ENCODE peak calls at places on chromosome 5, in seven cellular contexts. One of them, this sample, is unnamed.

GRCh38 chr5:1278656-1279442 is 16.0 kb downstream of the TERT start:
- DNase-seq in HFF-Myc: no peak
- DNase-seq in psoas muscle: no peak
- DNase-seq in adrenal gland: no peak
- DNase-seq in transverse colon: no peak
- DNase-seq in Peyer's patch: no peak
- DNase-seq in effector memory CD4-positive, alpha-beta T cell: no peak
- DNase-seq in this sample: no peak

GRCh38 chr5:59724482-59725392 is 168.8 kb downstream of the PDE4D start:
- DNase-seq in HFF-Myc: no peak
- DNase-seq in psoas muscle: no peak
- DNase-seq in adrenal gland: no peak
- DNase-seq in transverse colon: peak; percentile 26
- DNase-seq in Peyer's patch: no peak
- DNase-seq in effector memory CD4-positive, alpha-beta T cell: no peak
- DNase-seq in this sample: no peak

GRCh38 chr5:171714286-171714685 is 71.3 kb upstream of the SMIM23 start:
- DNase-seq in HFF-Myc: no peak
- DNase-seq in psoas muscle: no peak
- DNase-seq in adrenal gland: no peak
- DNase-seq in transverse colon: no peak
- DNase-seq in Peyer's patch: no peak
- DNase-seq in effector memory CD4-positive, alpha-beta T cell: no peak
- DNase-seq in this sample: no peak

GRCh38 chr5:10860645-10861455 is 99.8 kb upstream of the DAP start:
- DNase-seq in HFF-Myc: no peak
- DNase-seq in psoas muscle: no peak
- DNase-seq in adrenal gland: no peak
- DNase-seq in transverse colon: no peak
- DNase-seq in Peyer's patch: no peak
- DNase-seq in effector memory CD4-positive, alpha-beta T cell: no peak
- DNase-seq in this sample: no peak

GRCh38 chr5:56202483-56202882 is 30.6 kb downstream of the ANKRD55 start:
- DNase-seq in HFF-Myc: no peak
- DNase-seq in psoas muscle: no peak
- DNase-seq in adrenal gland: no peak
- DNase-seq in transverse colon: no peak
- DNase-seq in Peyer's patch: no peak
- DNase-seq in effector memory CD4-positive, alpha-beta T cell: no peak
- DNase-seq in this sample: no peak

GRCh38 chr5:66306105-66306843 is 162.2 kb downstream of the SREK1 start:
- DNase-seq in HFF-Myc: peak; percentile 33
- DNase-seq in psoas muscle: no peak
- DNase-seq in adrenal gland: peak; percentile 75
- DNase-seq in transverse colon: peak; percentile 34
- DNase-seq in Peyer's patch: no peak
- DNase-seq in effector memory CD4-positive, alpha-beta T cell: no peak
- DNase-seq in this sample: peak; percentile 17

GRCh38 chr5:134141346-134142050 is 27.0 kb downstream of the TCF7 start:
- DNase-seq in HFF-Myc: no peak
- DNase-seq in psoas muscle: peak; percentile 38
- DNase-seq in adrenal gland: peak; percentile 20
- DNase-seq in transverse colon: no peak
- DNase-seq in Peyer's patch: no peak
- DNase-seq in effector memory CD4-positive, alpha-beta T cell: no peak
- DNase-seq in this sample: no peak

GRCh38 chr5:151873701-151874100 is 51.0 kb downstream of the GLRA1 start:
- DNase-seq in HFF-Myc: no peak
- DNase-seq in psoas muscle: no peak
- DNase-seq in adrenal gland: no peak
- DNase-seq in transverse colon: no peak
- DNase-seq in Peyer's patch: no peak
- DNase-seq in effector memory CD4-positive, alpha-beta T cell: no peak
- DNase-seq in this sample: no peak

GRCh38 chr5:149283611-149284480 is 12.2 kb downstream of the AFAP1L1 start:
- DNase-seq in HFF-Myc: no peak
- DNase-seq in psoas muscle: no peak
- DNase-seq in adrenal gland: no peak
- DNase-seq in transverse colon: no peak
- DNase-seq in Peyer's patch: no peak
- DNase-seq in effector memory CD4-positive, alpha-beta T cell: no peak
- DNase-seq in this sample: no peak

GRCh38 chr5:24923400-24923799 is 278.6 kb upstream of the CDH10 start:
- DNase-seq in HFF-Myc: no peak
- DNase-seq in psoas muscle: no peak
- DNase-seq in adrenal gland: no peak
- DNase-seq in transverse colon: no peak
- DNase-seq in Peyer's patch: no peak
- DNase-seq in effector memory CD4-positive, alpha-beta T cell: no peak
- DNase-seq in this sample: no peak

GRCh38 chr5:149154629-149155028 is 13.3 kb downstream of the ABLIM3 start:
- DNase-seq in HFF-Myc: no peak
- DNase-seq in psoas muscle: no peak
- DNase-seq in adrenal gland: no peak
- DNase-seq in transverse colon: no peak
- DNase-seq in Peyer's patch: no peak
- DNase-seq in effector memory CD4-positive, alpha-beta T cell: no peak
- DNase-seq in this sample: no peak

GRCh38 chr5:58751222-58751621 is 168.3 kb downstream of the RAB3C start:
- DNase-seq in HFF-Myc: peak; percentile 6
- DNase-seq in psoas muscle: no peak
- DNase-seq in adrenal gland: no peak
- DNase-seq in transverse colon: peak; percentile 33
- DNase-seq in Peyer's patch: no peak
- DNase-seq in effector memory CD4-positive, alpha-beta T cell: no peak
- DNase-seq in this sample: no peak

GRCh38 chr5:179310439-179311090 is 34.7 kb downstream of the ADAMTS2 start:
- DNase-seq in HFF-Myc: no peak
- DNase-seq in psoas muscle: peak; percentile 33
- DNase-seq in adrenal gland: no peak
- DNase-seq in transverse colon: no peak
- DNase-seq in Peyer's patch: peak; percentile 39
- DNase-seq in effector memory CD4-positive, alpha-beta T cell: no peak
- DNase-seq in this sample: no peak

GRCh38 chr5:19986036-19986619 is 1.9 kb downstream of the CDH18 start:
- DNase-seq in HFF-Myc: no peak
- DNase-seq in psoas muscle: no peak
- DNase-seq in adrenal gland: no peak
- DNase-seq in transverse colon: no peak
- DNase-seq in Peyer's patch: no peak
- DNase-seq in effector memory CD4-positive, alpha-beta T cell: no peak
- DNase-seq in this sample: peak; percentile 25

GRCh38 chr5:19988447-19988846 is 447 bp upstream of the CDH18 start:
- DNase-seq in HFF-Myc: no peak
- DNase-seq in psoas muscle: no peak
- DNase-seq in adrenal gland: no peak
- DNase-seq in transverse colon: no peak
- DNase-seq in Peyer's patch: no peak
- DNase-seq in effector memory CD4-positive, alpha-beta T cell: no peak
- DNase-seq in this sample: no peak

GRCh38 chr5:19986806-19987205 is 1.2 kb downstream of the CDH18 start:
- DNase-seq in HFF-Myc: no peak
- DNase-seq in psoas muscle: no peak
- DNase-seq in adrenal gland: no peak
- DNase-seq in transverse colon: no peak
- DNase-seq in Peyer's patch: no peak
- DNase-seq in effector memory CD4-positive, alpha-beta T cell: no peak
- DNase-seq in this sample: no peak

DNA sequence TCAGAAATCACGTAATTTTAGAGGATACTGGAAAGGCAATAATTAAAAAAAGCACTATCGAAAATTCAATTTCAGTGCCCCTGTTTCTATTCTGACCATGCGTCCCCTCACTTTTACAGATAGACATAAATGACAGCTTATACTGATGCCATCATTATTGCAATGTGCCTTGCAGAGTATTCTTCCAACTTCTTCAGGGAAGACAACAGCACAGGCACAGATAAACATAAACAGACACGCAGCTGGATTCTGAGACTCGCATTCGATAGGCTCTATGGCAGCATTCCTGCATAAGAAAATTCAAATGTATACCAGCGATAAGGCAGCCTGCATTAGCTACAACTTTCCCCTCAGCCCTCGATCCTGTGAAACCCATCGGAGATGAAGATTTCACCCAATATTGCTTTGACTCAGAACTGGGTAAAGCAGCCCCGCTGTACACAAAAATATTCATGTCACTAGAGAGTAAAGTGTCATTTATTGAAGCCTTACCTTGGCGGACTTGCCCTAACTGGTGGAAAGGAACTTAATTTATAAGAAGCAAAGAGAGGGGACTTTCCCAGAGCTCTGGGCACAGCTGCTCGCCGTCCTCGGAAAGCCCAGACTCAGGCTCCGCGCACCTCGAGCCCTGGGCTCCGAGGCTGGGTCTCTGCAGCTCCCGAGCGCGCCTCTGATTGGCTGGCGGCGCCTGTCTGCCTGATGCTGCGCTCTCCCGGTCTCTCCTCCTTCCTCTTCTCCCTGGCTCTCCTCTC is at the start of gene CDH18:
- DNase-seq in HFF-Myc: no peak
- DNase-seq in psoas muscle: peak; percentile 52
- DNase-seq in adrenal gland: peak; percentile 28
- DNase-seq in transverse colon: no peak
- DNase-seq in Peyer's patch: no peak
- DNase-seq in effector memory CD4-positive, alpha-beta T cell: no peak
- DNase-seq in this sample: no peak
- H3K4me3 ChIP-seq in HFF-Myc: peak within 1 kb of the TSS; percentile 16
- H3K4me3 ChIP-seq in psoas muscle: peak within 1 kb of the TSS; percentile 21
- H3K4me3 ChIP-seq in adrenal gland: peak within 1 kb of the TSS; percentile 19
- H3K4me3 ChIP-seq in transverse colon: no peak within 1 kb of the TSS
- H3K4me3 ChIP-seq in Peyer's patch: no peak within 1 kb of the TSS
- H3K4me3 ChIP-seq in effector memory CD4-positive, alpha-beta T cell: no peak within 1 kb of the TSS
- H3K4me3 ChIP-seq in this sample: peak within 1 kb of the TSS; percentile 57

DNA sequence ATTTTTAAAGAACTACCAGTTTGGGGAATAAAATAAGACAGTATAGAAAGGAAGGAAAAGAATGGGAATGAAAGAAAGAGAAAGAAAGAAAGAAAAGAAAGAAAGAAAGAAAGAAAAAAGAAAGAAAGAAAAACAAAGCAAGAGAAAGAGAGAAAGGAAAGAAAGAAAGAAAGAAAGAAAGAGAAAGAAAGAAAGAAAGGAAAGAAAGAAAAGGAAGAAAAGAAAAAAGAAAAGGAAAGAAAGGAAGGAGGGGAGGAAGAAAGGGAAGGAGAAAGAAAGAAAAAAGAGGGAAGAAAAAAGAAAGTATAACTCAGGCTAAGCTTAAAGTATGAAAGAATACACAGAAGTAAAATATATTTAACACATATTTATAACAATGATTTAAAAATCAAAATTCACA is 51.0 kb upstream of the FGF10 start:
- DNase-seq in HFF-Myc: no peak
- DNase-seq in psoas muscle: no peak
- DNase-seq in adrenal gland: no peak
- DNase-seq in transverse colon: no peak
- DNase-seq in Peyer's patch: no peak
- DNase-seq in effector memory CD4-positive, alpha-beta T cell: no peak
- DNase-seq in this sample: no peak
- H3K4me3 ChIP-seq in HFF-Myc: no peak overlapping the region
- H3K4me3 ChIP-seq in psoas muscle: no peak overlapping the region
- H3K4me3 ChIP-seq in adrenal gland: no peak overlapping the region
- H3K4me3 ChIP-seq in transverse colon: no peak overlapping the region
- H3K4me3 ChIP-seq in Peyer's patch: no peak overlapping the region
- H3K4me3 ChIP-seq in effector memory CD4-positive, alpha-beta T cell: no peak overlapping the region
- H3K4me3 ChIP-seq in this sample: no peak overlapping the region

GRCh38 chr5:143395638-143396352 is 7.7 kb downstream of the NR3C1 start:
- DNase-seq in HFF-Myc: no peak
- DNase-seq in psoas muscle: no peak
- DNase-seq in adrenal gland: no peak
- DNase-seq in transverse colon: no peak
- DNase-seq in Peyer's patch: no peak
- DNase-seq in effector memory CD4-positive, alpha-beta T cell: no peak
- DNase-seq in this sample: no peak
- H3K4me3 ChIP-seq in HFF-Myc: no peak overlapping the region
- H3K4me3 ChIP-seq in psoas muscle: peak overlapping the region; percentile 93
- H3K4me3 ChIP-seq in adrenal gland: peak overlapping the region; percentile 31
- H3K4me3 ChIP-seq in transverse colon: peak overlapping the region; percentile 4
- H3K4me3 ChIP-seq in Peyer's patch: no peak overlapping the region
- H3K4me3 ChIP-seq in effector memory CD4-positive, alpha-beta T cell: peak overlapping the region; percentile 41
- H3K4me3 ChIP-seq in this sample: no peak overlapping the region

GRCh38 chr5:141051526-141051876 is 327 bp downstream of the PCDHB1 start:
- DNase-seq in HFF-Myc: no peak
- DNase-seq in psoas muscle: no peak
- DNase-seq in adrenal gland: no peak
- DNase-seq in transverse colon: no peak
- DNase-seq in Peyer's patch: no peak
- DNase-seq in effector memory CD4-positive, alpha-beta T cell: no peak
- DNase-seq in this sample: no peak
- H3K4me3 ChIP-seq in HFF-Myc: no peak overlapping the region
- H3K4me3 ChIP-seq in psoas muscle: peak overlapping the region; percentile 66
- H3K4me3 ChIP-seq in adrenal gland: peak overlapping the region; percentile 75
- H3K4me3 ChIP-seq in transverse colon: peak overlapping the region; percentile 47
- H3K4me3 ChIP-seq in Peyer's patch: peak overlapping the region; percentile 40
- H3K4me3 ChIP-seq in effector memory CD4-positive, alpha-beta T cell: no peak overlapping the region
- H3K4me3 ChIP-seq in this sample: peak overlapping the region; percentile 13

GRCh38 chr5:116013931-116014330 is 18.3 kb upstream of the ARL14EPL start:
- DNase-seq in HFF-Myc: no peak
- DNase-seq in psoas muscle: no peak
- DNase-seq in adrenal gland: no peak
- DNase-seq in transverse colon: no peak
- DNase-seq in Peyer's patch: no peak
- DNase-seq in effector memory CD4-positive, alpha-beta T cell: no peak
- DNase-seq in this sample: no peak

GRCh38 chr5:116011046-116011445 is 21.2 kb upstream of the ARL14EPL start:
- DNase-seq in HFF-Myc: no peak
- DNase-seq in psoas muscle: no peak
- DNase-seq in adrenal gland: no peak
- DNase-seq in transverse colon: no peak
- DNase-seq in Peyer's patch: no peak
- DNase-seq in effector memory CD4-positive, alpha-beta T cell: no peak
- DNase-seq in this sample: no peak

GRCh38 chr5:116009806-116010205 is 22.5 kb upstream of the ARL14EPL start:
- DNase-seq in HFF-Myc: no peak
- DNase-seq in psoas muscle: no peak
- DNase-seq in adrenal gland: no peak
- DNase-seq in transverse colon: no peak
- DNase-seq in Peyer's patch: no peak
- DNase-seq in effector memory CD4-positive, alpha-beta T cell: no peak
- DNase-seq in this sample: no peak

GRCh38 chr5:116013207-116013777 is 19.0 kb upstream of the ARL14EPL start:
- DNase-seq in HFF-Myc: no peak
- DNase-seq in psoas muscle: no peak
- DNase-seq in adrenal gland: no peak
- DNase-seq in transverse colon: no peak
- DNase-seq in Peyer's patch: no peak
- DNase-seq in effector memory CD4-positive, alpha-beta T cell: no peak
- DNase-seq in this sample: peak; percentile 13
- H3K4me3 ChIP-seq in HFF-Myc: no peak overlapping the region
- H3K4me3 ChIP-seq in psoas muscle: no peak overlapping the region
- H3K4me3 ChIP-seq in adrenal gland: no peak overlapping the region
- H3K4me3 ChIP-seq in transverse colon: no peak overlapping the region
- H3K4me3 ChIP-seq in Peyer's patch: no peak overlapping the region
- H3K4me3 ChIP-seq in effector memory CD4-positive, alpha-beta T cell: no peak overlapping the region
- H3K4me3 ChIP-seq in this sample: no peak overlapping the region

DNA sequence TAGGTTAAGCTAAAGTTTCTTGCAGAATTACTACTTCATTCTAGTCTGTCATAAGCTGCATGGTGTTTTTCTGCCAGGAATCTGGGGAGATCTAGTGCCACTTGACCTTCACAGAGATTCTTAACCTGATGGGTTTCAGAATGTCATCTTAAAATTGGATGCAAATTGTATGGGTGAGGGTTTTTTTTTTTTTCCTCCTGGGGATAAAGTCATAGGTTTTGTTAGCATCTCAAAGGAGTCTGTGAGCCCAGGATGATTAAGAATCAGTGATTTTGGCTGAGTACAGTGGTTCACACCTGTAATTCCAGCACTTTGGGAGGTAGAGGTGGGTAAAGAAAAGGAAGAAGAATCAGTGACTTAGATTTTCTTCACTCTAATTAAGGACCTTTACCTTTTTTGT is 51.2 kb downstream of the NIM1K start:
- DNase-seq in HFF-Myc: no peak
- DNase-seq in psoas muscle: no peak
- DNase-seq in adrenal gland: no peak
- DNase-seq in transverse colon: no peak
- DNase-seq in Peyer's patch: no peak
- DNase-seq in effector memory CD4-positive, alpha-beta T cell: no peak
- DNase-seq in this sample: no peak
- H3K4me3 ChIP-seq in HFF-Myc: no peak overlapping the region
- H3K4me3 ChIP-seq in psoas muscle: no peak overlapping the region
- H3K4me3 ChIP-seq in adrenal gland: no peak overlapping the region
- H3K4me3 ChIP-seq in transverse colon: no peak overlapping the region
- H3K4me3 ChIP-seq in Peyer's patch: no peak overlapping the region
- H3K4me3 ChIP-seq in effector memory CD4-positive, alpha-beta T cell: no peak overlapping the region
- H3K4me3 ChIP-seq in this sample: no peak overlapping the region

This sample was measured in skeletal muscle cell.